ENCODE peak calls at places on chromosomes 5 and 9, in seven cellular contexts. N, X, S, G, A, V and E are unnamed samples.

GRCh38 chr5:140469259-140469658 is 67.6 kb downstream of the ANKHD1 start:
- DNase-seq in S (no peak), X (no peak), N (no peak), V (no peak), G (no peak), A (no peak), E (no peak)

GRCh38 chr5:181086410-181087229 is 44.3 kb downstream of the OR2V1 start:
- DNase-seq in N (no peak), G (no peak), X (no peak), S (no peak), A (no peak), V (no peak), E (no peak)

GRCh38 chr5:61525573-61526142 is 193.6 kb downstream of the ZSWIM6 start:
- DNase-seq in A (no peak), G (no peak), S (no peak), X (no peak), N (no peak), V (no peak), E (no peak)

GRCh38 chr9:35517552-35518211 is 27.8 kb downstream of the RUSC2 start:
- DNase-seq in V (no peak), N (no peak), A (no peak), X (no peak), G (no peak), S (no peak), E (no peak)

GRCh38 chr5:1507961-1508678 is 15.6 kb downstream of the LPCAT1 start:
- DNase-seq in G (no peak), S (no peak), A (no peak), V (peak), X (peak), N (no peak), E (no peak)

GRCh38 chr9:35616681-35617459 is 1.3 kb downstream of the CD72 start:
- DNase-seq in G (peak), N (no peak), S (no peak), A (peak), X (peak), V (peak), E (no peak)

GRCh38 chr9:26723486-26723885 is 169.1 kb downstream of the CAAP1 start:
- DNase-seq in N (peak), S (peak), G (peak), V (peak), A (peak), X (no peak), E (no peak)

GRCh38 chr9:124149992-124150391 is 107.8 kb upstream of the NEK6 start:
- DNase-seq in V (no peak), A (no peak), X (no peak), N (peak), S (no peak), G (no peak), E (no peak)

GRCh38 chr9:21001581-21001980 is 29.9 kb downstream of the HACD4 start:
- DNase-seq in A (peak), S (no peak), N (peak), X (no peak), V (no peak), G (no peak), E (no peak)

GRCh38 chr5:156201793-156202388 is 125.1 kb upstream of the SGCD start:
- DNase-seq in V (no peak), A (no peak), G (no peak), S (peak), N (no peak), X (no peak), E (peak)

GRCh38 chr5:143004361-143004802 is 234.2 kb downstream of the ARHGAP26 start:
- DNase-seq in A (no peak), N (no peak), G (no peak), S (no peak), V (no peak), X (no peak), E (no peak)

GRCh38 chr5:152711996-152712395 is 306.9 kb upstream of the NMUR2 start:
- DNase-seq in A (no peak), G (no peak), V (no peak), X (no peak), S (no peak), N (no peak), E (no peak)

GRCh38 chr5:3222924-3223323 is 372.7 kb upstream of the IRX1 start:
- DNase-seq in V (no peak), X (no peak), N (no peak), A (no peak), S (no peak), G (no peak), E (no peak)

GRCh38 chr5:89900346-89900745 is 509.2 kb downstream of the CETN3 start:
- DNase-seq in S (no peak), N (no peak), G (no peak), X (no peak), A (no peak), V (no peak), E (no peak)

GRCh38 chr5:1094670-1095190 is 17.1 kb downstream of the SLC12A7 start:
- DNase-seq in S (no peak), A (no peak), V (no peak), N (no peak), G (no peak), X (no peak), E (no peak)

GRCh38 chr5:175681975-175682354 is 24.1 kb downstream of the HRH2 start:
- DNase-seq in X (no peak), N (no peak), G (no peak), A (no peak), V (no peak), S (no peak), E (no peak)

GRCh38 chr5:98455660-98456059 is 317.8 kb upstream of the RGMB start:
- DNase-seq in X (no peak), N (peak), S (no peak), A (no peak), V (no peak), G (no peak), E (peak)

DNA sequence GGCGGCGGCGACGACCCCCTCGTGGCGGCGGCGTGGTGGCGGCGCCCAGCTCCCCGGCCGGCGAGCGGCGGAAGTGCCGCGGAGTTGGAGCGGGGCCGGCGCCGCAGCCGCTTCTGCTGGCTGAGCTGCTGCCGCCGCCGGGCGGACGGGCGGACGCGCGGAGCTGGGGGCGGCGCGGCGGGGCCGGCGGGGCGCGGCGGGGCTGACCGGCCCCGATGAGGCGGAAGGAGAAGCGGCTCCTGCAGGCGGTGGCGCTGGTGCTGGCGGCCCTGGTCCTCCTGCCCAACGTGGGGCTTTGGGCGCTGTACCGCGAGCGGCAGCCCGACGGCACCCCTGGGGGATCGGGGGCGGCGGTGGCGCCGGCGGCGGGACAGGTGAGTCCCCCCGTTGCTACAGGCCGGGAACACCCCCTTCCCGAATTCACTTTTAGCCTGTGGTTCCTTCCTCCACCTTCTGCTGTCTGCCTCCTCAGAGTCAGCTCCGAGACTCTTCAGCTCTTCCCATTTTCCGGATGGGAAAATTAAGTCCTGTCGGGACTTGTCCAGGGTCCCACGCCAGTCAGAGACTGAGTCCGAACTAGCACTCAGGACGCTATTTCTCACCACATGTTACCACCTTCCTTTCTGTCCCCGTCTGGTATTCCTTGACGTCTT is at the start of gene GALNT10:
- DNase-seq in A (peak), S (peak), N (peak), V (peak), G (peak), X (peak), E (no peak)
- H3K27ac ChIP-seq in A (peak), S (peak), N (peak), V (peak), G (peak), X (peak), E (no peak)

DNA sequence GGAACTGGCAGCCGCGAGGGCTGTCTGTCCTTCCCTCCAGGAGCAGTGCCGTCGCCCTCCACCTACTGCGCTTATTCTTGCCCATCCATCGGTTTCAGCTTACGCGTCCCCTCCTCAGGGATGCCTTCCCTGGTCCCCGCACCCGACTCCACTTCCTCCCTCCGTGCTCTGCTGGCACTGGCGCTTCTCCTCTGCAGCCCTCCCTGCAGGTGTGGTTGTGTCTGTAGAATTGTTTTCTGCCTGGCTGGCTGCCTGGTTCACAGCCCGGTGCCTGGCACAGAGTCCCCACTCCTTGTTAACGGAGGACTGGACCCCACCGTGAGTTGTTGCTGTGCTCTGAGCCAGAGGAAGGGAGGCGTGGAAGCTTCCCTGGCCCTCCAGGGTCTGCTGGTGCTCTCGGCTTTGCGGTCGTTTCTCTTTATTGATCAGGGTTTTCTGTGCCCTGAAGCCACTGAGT is 5.7 kb downstream of the NTMT1 start:
- DNase-seq in G (peak), S (no peak), A (no peak), X (no peak), N (no peak), V (no peak), E (no peak)
- H3K27ac ChIP-seq in G (peak), S (no peak), A (no peak), X (no peak), N (peak), V (peak), E (peak)

GRCh38 chr5:57303985-57304384 is 130.1 kb downstream of the GPBP1 start:
- DNase-seq in G (no peak), A (no peak), X (no peak), S (no peak), N (no peak), V (no peak), E (no peak)
- H3K27ac ChIP-seq in G (no peak), A (no peak), X (no peak), S (no peak), N (no peak), V (no peak), E (no peak)

GRCh38 chr5:54390015-54390414 is 65.5 kb upstream of the HSPB3 start:
- DNase-seq in A (peak), G (peak), X (no peak), N (peak), V (peak), S (peak), E (peak)

GRCh38 chr5:54388411-54388810 is 67.1 kb upstream of the HSPB3 start:
- DNase-seq in X (no peak), V (no peak), N (no peak), A (no peak), S (no peak), G (no peak), E (no peak)

GRCh38 chr5:54388811-54389210 is 66.7 kb upstream of the HSPB3 start:
- DNase-seq in S (no peak), G (no peak), A (no peak), V (no peak), X (no peak), N (no peak), E (no peak)

GRCh38 chr5:54387659-54388232 is 67.8 kb upstream of the HSPB3 start:
- DNase-seq in V (no peak), A (no peak), X (no peak), N (no peak), S (no peak), G (no peak), E (no peak)

DNA sequence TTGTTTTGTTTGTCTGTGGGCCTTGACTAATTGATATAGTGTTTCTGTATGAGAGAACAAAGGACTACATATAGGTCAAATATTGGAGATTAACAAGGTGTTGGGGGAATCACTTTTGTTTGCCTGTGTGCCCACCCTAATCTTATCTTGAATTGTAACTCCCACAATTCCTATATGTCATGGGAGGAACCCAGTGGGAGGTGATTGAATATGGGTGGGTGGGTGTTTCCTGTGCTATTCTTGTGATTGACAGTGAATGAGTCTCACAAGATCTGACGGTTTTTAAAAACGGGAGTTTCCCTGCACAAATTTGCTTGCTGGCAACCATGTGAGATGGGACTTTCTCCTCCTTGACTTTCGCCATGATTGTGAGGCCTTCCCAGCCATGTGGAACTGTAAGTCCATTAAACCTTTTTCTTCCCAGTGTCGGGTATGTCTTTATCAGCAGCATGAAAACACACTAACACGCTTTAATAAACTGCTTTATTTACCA is 64.9 kb upstream of the HSPB3 start:
- DNase-seq in S (no peak), X (no peak), N (peak), G (no peak), V (no peak), A (no peak), E (no peak)
- H3K27ac ChIP-seq in S (no peak), X (no peak), N (peak), G (no peak), V (no peak), A (no peak), E (no peak)

GRCh38 chr9:4984571-4985375 is at the start of gene JAK2:
- DNase-seq in V (peak), G (peak), N (peak), X (peak), S (peak), A (peak), E (peak)
- H3K27ac ChIP-seq in V (peak), G (peak), N (peak), X (peak), S (peak), A (peak), E (peak)

DNA sequence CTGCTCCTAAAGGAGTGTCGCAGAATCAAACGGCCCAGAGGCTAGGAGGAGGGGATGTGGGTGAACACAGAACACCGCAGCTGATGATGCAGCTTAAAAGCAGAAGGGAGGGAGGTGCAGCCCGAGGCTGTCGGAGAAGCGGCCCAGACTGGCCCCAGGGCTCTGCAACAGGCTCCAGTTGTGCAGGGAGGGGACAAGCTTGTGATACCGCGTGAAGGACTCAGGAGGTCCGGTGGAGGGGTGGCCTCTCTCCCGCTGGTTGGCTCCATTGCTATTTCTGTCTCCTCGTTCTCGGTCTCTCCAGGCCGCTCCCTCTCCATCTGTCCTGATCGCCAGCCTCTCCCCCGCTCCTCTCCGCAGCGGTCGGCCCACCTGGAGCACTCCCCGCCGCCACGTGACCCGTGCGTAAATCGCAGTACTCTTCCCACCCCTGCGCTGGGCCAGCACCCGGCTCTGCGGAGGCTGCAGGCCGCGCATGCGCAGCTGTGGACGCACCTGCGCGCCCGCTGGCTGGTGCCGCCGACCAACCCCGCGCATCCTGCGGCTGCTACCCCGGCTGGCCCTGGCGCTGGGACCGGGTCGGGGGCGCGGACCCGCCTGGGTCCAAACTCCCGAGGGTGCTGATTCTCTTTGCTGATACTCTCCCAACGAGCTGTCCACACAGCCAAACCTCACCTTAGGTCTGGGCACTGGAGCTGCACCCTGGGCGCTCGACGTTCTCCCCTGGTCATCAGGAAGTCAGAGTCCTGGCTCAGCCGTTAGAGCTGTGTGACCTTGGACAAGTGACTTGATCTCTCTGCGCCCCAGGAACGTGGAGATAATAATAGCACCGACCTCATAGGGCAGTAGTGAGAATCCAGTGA is 3.7 kb upstream of the STXBP1 start:
- DNase-seq in G (peak), A (peak), V (peak), S (peak), N (peak), X (peak), E (no peak)
- H3K27ac ChIP-seq in G (peak), A (no peak), V (no peak), S (peak), N (no peak), X (peak), E (peak)